ENCODE peak calls at places on chromosomes 12 and 14, in five cellular contexts. J is HepG2, X is A549, L is HCT116, E is heart left ventricle. H is an unnamed sample.
A peak's percentile ranks its signal among the peaks of the same experiment; 100 is the strongest.

GRCh38 chr12:85836716-85837100 is 499 bp upstream of the RASSF9 start:
- ATAC-seq in J (no peak), X (peak; percentile 49), L (no peak), E (no peak), H (no peak)

GRCh38 chr14:69013943-69014782 is 35.1 kb upstream of the ACTN1 start:
- ATAC-seq in J (peak; percentile 99), X (peak; percentile 80), L (peak; percentile 30), E (no peak), H (no peak)

GRCh38 chr12:130423136-130423535 is 85.4 kb downstream of the PIWIL1 start:
- ATAC-seq in J (no peak), X (no peak), L (no peak), E (no peak), H (no peak)

GRCh38 chr14:65564370-65564769 is 151.8 kb downstream of the FUT8 start:
- ATAC-seq in J (no peak), X (no peak), L (no peak), E (no peak), H (no peak)

GRCh38 chr12:67091678-67092077 is 177.5 kb upstream of the CAND1 start:
- ATAC-seq in J (no peak), X (no peak), L (no peak), E (no peak), H (no peak)

GRCh38 chr14:81982056-81982455 is 448.4 kb upstream of the SEL1L start:
- ATAC-seq in J (no peak), X (no peak), L (no peak), E (no peak), H (no peak)

GRCh38 chr12:111788178-111788654 is 21.5 kb downstream of the ALDH2 start:
- ATAC-seq in J (peak; percentile 75), X (peak; percentile 68), L (peak; percentile 49), E (peak; percentile 64), H (peak; percentile 60)

GRCh38 chr12:81253360-81253759 is 175.5 kb downstream of the ACSS3 start:
- ATAC-seq in J (no peak), X (no peak), L (no peak), E (no peak), H (no peak)

GRCh38 chr12:95789126-95790024 is 1.2 kb downstream of the NTN4 start:
- ATAC-seq in J (peak; percentile 84), X (peak; percentile 47), L (peak; percentile 52), E (peak; percentile 16), H (no peak)

GRCh38 chr12:106275458-106275857 is 27.1 kb upstream of the TCP11L2 start:
- ATAC-seq in J (peak; percentile 35), X (no peak), L (no peak), E (no peak), H (no peak)

GRCh38 chr12:56300644-56301464 is 724 bp upstream of the CS start:
- ATAC-seq in J (peak; percentile 1), X (peak; percentile 5), L (peak; percentile 10), E (peak; percentile 2), H (peak; percentile 50)

GRCh38 chr12:47881826-47882427 is 22.9 kb downstream of the VDR start:
- ATAC-seq in J (no peak), X (peak; percentile 75), L (peak; percentile 81), E (no peak), H (peak; percentile 76)

GRCh38 chr12:125124320-125124966 is 59.2 kb downstream of the AACS start:
- ATAC-seq in J (no peak), X (no peak), L (no peak), E (no peak), H (no peak)

GRCh38 chr12:27151479-27151878 is 69.1 kb upstream of the C12orf71 start:
- ATAC-seq in J (no peak), X (no peak), L (no peak), E (no peak), H (no peak)

GRCh38 chr12:44581642-44582242 is 294.4 kb downstream of the NELL2 start:
- ATAC-seq in J (no peak), X (no peak), L (no peak), E (no peak), H (no peak)

GRCh38 chr12:66587912-66588311 is 91.0 kb downstream of the GRIP1 start:
- ATAC-seq in J (no peak), X (no peak), L (no peak), E (no peak), H (no peak)

GRCh38 chr12:101720118-101720517 is 19.1 kb downstream of the SYCP3 start:
- ATAC-seq in J (no peak), X (no peak), L (no peak), E (no peak), H (no peak)

GRCh38 chr12:4591180-4591687 is 29.2 kb downstream of the DYRK4 start:
- ATAC-seq in J (no peak), X (peak; percentile 22), L (no peak), E (no peak), H (no peak)

GRCh38 chr12:49170924-49171323 is 18.0 kb downstream of the TUBA1A start:
- ATAC-seq in J (no peak), X (no peak), L (no peak), E (no peak), H (no peak)

GRCh38 chr14:65412189-65412846 is at the start of gene FUT8:
- ATAC-seq in J (peak; percentile 92), X (peak; percentile 85), L (peak; percentile 86), E (peak; percentile 93), H (peak; percentile 96)

GRCh38 chr14:75182820-75183219 is 6.4 kb upstream of the TMED10 start:
- ATAC-seq in J (no peak), X (no peak), L (no peak), E (no peak), H (peak; percentile 71)

GRCh38 chr12:19144287-19144686 is 14.8 kb downstream of the PLEKHA5 start:
- ATAC-seq in J (no peak), X (no peak), L (no peak), E (no peak), H (no peak)

GRCh38 chr14:76101384-76101783 is 50.3 kb upstream of the GPATCH2L start:
- ATAC-seq in J (no peak), X (no peak), L (no peak), E (no peak), H (peak; percentile 64)

GRCh38 chr12:8572507-8572906 is 31.8 kb upstream of the CLEC4E start:
- ATAC-seq in J (no peak), X (peak; percentile 50), L (no peak), E (no peak), H (no peak)

GRCh38 chr12:54890339-54890738 is 36.0 kb downstream of the MUCL1 start:
- ATAC-seq in J (no peak), X (no peak), L (no peak), E (no peak), H (no peak)

GRCh38 chr14:69610859-69611263 is 535 bp upstream of the SUSD6 start:
- ATAC-seq in J (no peak), X (no peak), L (peak; percentile 3), E (peak; percentile 2), H (no peak)

GRCh38 chr12:46933947-46934346 is 108.2 kb upstream of the SLC38A4 start:
- ATAC-seq in J (peak; percentile 87), X (peak; percentile 76), L (peak; percentile 82), E (peak; percentile 51), H (no peak)

GRCh38 chr14:89330236-89331002 is 86.6 kb downstream of the FOXN3 start:
- ATAC-seq in J (no peak), X (no peak), L (no peak), E (peak; percentile 47), H (peak; percentile 84)

DNA sequence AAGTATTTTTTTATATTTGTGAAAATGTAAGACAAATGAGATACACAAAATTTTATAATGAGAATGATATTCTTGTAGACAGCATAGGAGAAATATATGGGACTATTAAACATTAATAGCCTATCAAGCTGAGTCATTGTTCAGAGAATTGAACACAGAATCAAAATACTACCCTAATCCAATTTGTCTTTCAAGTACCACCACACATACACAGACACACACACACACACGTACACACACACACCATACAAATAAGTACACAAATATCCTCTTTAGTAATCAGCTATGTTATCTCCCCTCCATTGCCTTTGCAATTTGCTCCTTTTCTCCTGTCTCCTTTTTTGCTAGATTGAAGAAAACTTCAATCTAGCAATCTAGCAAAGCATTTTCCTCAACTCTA is 499.3 kb downstream of the FOXG1 start:
- ATAC-seq in J (no peak), X (no peak), L (no peak), E (no peak), H (no peak)
- TF ChIP-seq POLR2A in J (no peak), X (no peak), L (no peak), E (no peak), H (no peak)

DNA sequence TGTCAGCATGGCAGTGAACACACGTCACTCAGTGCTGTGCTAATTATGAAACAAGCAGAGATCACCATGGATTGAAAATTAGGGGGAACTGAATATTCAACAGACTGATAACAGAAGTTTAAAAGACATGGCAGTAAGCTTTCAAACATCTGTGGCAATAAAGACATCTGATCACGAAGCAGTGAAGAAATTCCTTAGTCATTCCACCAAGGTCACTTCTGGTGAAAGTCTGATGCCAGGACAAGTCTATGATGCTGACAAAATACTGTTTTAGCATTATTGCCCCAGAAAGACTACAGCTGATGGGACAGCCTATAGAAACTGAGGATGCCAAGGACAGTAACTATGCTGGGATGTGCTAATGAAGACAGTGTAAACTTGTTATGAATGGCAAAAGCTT is 126.9 kb upstream of the RBM19 start:
- ATAC-seq in J (no peak), X (no peak), L (no peak), E (no peak), H (no peak)
- H3K4me1 ChIP-seq in J (no peaks in the 10 kb centered on the region), X (no peaks in the 10 kb centered on the region), L (no peaks in the 10 kb centered on the region), E (no peaks in the 10 kb centered on the region), H (no peaks in the 10 kb centered on the region)

GRCh38 chr14:100124551-100125088 is 34.8 kb downstream of the DEGS2 start:
- ATAC-seq in J (no peak), X (no peak), L (no peak), E (no peak), H (no peak)

GRCh38 chr14:100123618-100124017 is 35.8 kb downstream of the DEGS2 start:
- ATAC-seq in J (no peak), X (no peak), L (no peak), E (no peak), H (no peak)

GRCh38 chr14:100121643-100122480 is 37.6 kb downstream of the DEGS2 start:
- ATAC-seq in J (no peak), X (no peak), L (no peak), E (no peak), H (no peak)

GRCh38 chr14:100120522-100121269 is 38.7 kb downstream of the DEGS2 start:
- ATAC-seq in J (no peak), X (no peak), L (no peak), E (no peak), H (no peak)

DNA sequence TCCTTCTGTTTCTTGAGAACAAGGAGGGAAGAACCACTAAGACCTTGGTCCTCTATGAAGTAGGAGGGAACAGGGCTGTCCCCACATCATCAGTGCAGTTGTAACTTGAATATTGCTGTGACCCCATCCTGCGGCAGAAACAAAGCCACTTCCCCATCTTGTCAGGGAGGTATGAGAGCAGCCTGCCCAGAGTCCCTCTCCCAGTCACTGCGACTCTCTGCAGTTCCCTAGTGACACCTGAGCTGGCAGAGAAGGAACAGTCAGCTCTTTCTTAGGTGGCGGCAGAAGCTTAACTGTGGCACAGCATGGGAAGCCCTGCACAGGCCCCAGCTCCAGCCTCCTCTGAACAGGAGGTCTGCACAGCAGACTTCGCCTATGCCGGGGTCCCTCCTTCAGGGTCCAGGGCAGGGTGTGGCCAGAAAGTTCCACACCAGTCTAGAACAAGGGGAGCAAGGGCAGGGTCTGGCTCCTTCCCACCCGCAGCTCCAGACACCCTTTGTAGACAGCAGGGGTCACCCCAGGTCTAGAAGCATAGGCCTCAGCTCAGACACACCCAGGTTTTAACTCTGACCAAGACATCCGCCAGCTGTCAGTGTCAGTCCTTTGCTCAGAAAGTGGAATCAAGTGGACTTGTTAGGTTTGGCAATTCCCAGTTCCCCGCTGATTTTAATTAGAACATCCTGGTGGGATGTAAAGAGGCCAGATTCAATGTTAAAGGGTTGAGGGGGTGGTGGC is 36.8 kb downstream of the DEGS2 start:
- ATAC-seq in J (peak; percentile 53), X (peak; percentile 35), L (no peak), E (no peak), H (no peak)
- TF ChIP-seq POLR2A in J (no peak), X (no peak), L (no peak), E (no peak), H (no peak)

GRCh38 chr14:46574976-46575375 is 76.6 kb downstream of the RPL10L start:
- ATAC-seq in J (no peak), X (no peak), L (no peak), E (no peak), H (no peak)
- H3K4me1 ChIP-seq in J (no peaks in the 10 kb centered on the region), X (peaks cover 22% of the 10 kb centered on the region), L (no peaks in the 10 kb centered on the region), E (no peaks in the 10 kb centered on the region), H (no peaks in the 10 kb centered on the region)

H was measured in gastroesophageal sphincter.